ENCODE peak calls at places on chromosomes 6 and 20, in four cellular contexts. X, S, K and W are unnamed samples.

GRCh38 chr6:115618311-115618710 is 442.4 kb downstream of the FRK start:
- DNase-seq in S (no peak), X (no peak), K (no peak), W (no peak)

GRCh38 chr6:145148392-145149175 is 586.7 kb downstream of the EPM2A start:
- DNase-seq in X (peak; percentile 62), S (no peak), K (peak; percentile 1), W (no peak)

GRCh38 chr20:9235518-9235917 is 166.6 kb downstream of the PLCB4 start:
- DNase-seq in K (no peak), X (no peak), S (no peak), W (no peak)

GRCh38 chr20:40467014-40467413 is 222.0 kb downstream of the MAFB start:
- DNase-seq in X (peak; percentile 35), K (no peak), S (no peak), W (no peak)

GRCh38 chr6:2839195-2839981 is 2.3 kb downstream of the SERPINB1 start:
- DNase-seq in X (no peak), K (no peak), S (no peak), W (no peak)

GRCh38 chr6:30683980-30684338 is 2.5 kb downstream of the PPP1R18 start:
- DNase-seq in K (no peak), X (no peak), S (peak; percentile 6), W (no peak)

GRCh38 chr6:159077123-159077522 is 32.3 kb upstream of the TAGAP start:
- DNase-seq in X (no peak), K (no peak), S (no peak), W (no peak)

GRCh38 chr6:112827793-112828192 is 480.7 kb downstream of the RFPL4B start:
- DNase-seq in K (peak; percentile 62), X (no peak), S (no peak), W (no peak)

GRCh38 chr6:14728396-14729024 is 517.4 kb upstream of the JARID2 start:
- DNase-seq in S (peak; percentile 87), K (no peak), X (peak; percentile 93), W (no peak)

GRCh38 chr20:12466915-12467314 is 541.9 kb upstream of the SPTLC3 start:
- DNase-seq in S (no peak), K (no peak), X (no peak), W (no peak)

GRCh38 chr6:33117826-33118277 is 42.1 kb downstream of the HLA-DPB1 start:
- DNase-seq in K (no peak), S (no peak), X (no peak), W (no peak)

GRCh38 chr6:143176090-143177021 is 115.7 kb downstream of the AIG1 start:
- DNase-seq in S (no peak), X (no peak), K (no peak), W (no peak)

GRCh38 chr6:139519571-139520031 is 145.2 kb upstream of the CITED2 start:
- DNase-seq in X (no peak), S (peak; percentile 27), K (no peak), W (no peak)

GRCh38 chr6:5996701-5997419 is 9.9 kb downstream of the NRN1 start:
- DNase-seq in K (no peak), S (no peak), X (no peak), W (no peak)

GRCh38 chr6:96942676-96943075 is 18.1 kb downstream of the KLHL32 start:
- DNase-seq in X (no peak), K (no peak), S (no peak), W (no peak)

GRCh38 chr20:63177785-63178444 is 38.0 kb downstream of the YTHDF1 start:
- DNase-seq in K (no peak), X (no peak), S (no peak), W (no peak)

GRCh38 chr6:75546401-75546800 is 52.8 kb upstream of the FILIP1 start:
- DNase-seq in S (no peak), X (no peak), K (no peak), W (no peak)

GRCh38 chr6:87925373-87926060 is 122.1 kb upstream of the SPACA1 start:
- DNase-seq in K (peak; percentile 89), S (no peak), X (no peak), W (no peak)

GRCh38 chr20:17036546-17036945 is 190.3 kb upstream of the PCSK2 start:
- DNase-seq in K (no peak), S (no peak), X (no peak), W (no peak)

GRCh38 chr6:163259689-163260088 is 154.8 kb upstream of the QKI start:
- DNase-seq in K (no peak), S (no peak), X (no peak), W (no peak)

GRCh38 chr6:44169886-44170570 is 11.4 kb downstream of the CAPN11 start:
- DNase-seq in K (no peak), X (no peak), S (no peak), W (no peak)

GRCh38 chr6:71349976-71350615 is 61.5 kb downstream of the OGFRL1 start:
- DNase-seq in S (no peak), X (no peak), K (no peak), W (no peak)

GRCh38 chr20:34260208-34260942 is 19.2 kb downstream of the ASIP start:
- DNase-seq in S (no peak), K (no peak), X (no peak), W (no peak)

GRCh38 chr20:34256629-34257124 is 15.5 kb downstream of the ASIP start:
- DNase-seq in X (no peak), K (no peak), S (no peak), W (no peak)

GRCh38 chr20:34251619-34252018 is 10.4 kb downstream of the ASIP start:
- DNase-seq in S (no peak), X (no peak), K (no peak), W (no peak)

GRCh38 chr20:34250005-34250404 is 8.8 kb downstream of the ASIP start:
- DNase-seq in X (no peak), K (no peak), S (no peak), W (no peak)

DNA sequence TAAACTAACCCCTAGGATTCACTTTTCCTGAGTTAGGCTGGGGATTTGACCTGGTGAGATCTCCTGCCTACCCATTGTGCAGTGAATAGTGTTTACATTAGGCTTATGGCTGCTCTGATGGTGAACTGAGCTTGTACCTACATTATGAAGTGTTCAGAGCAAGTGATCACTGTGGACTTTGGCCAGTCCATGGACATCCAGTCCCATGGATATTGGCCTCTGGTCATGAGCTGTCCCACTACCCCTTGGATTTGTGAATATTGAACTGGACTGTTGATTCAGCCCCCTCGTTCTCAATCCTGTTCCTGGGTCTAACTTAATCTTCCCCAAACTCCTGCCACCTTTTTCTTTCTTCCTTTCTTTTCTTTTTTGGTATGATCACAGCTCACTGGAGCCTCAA is 13.8 kb downstream of the ASIP start:
- DNase-seq in S (no peak), K (no peak), X (no peak), W (no peak)
- TF ChIP-seq POLR2AphosphoS5 in S (no peak), K (no peak), X (no peak), W (no peak)

DNA sequence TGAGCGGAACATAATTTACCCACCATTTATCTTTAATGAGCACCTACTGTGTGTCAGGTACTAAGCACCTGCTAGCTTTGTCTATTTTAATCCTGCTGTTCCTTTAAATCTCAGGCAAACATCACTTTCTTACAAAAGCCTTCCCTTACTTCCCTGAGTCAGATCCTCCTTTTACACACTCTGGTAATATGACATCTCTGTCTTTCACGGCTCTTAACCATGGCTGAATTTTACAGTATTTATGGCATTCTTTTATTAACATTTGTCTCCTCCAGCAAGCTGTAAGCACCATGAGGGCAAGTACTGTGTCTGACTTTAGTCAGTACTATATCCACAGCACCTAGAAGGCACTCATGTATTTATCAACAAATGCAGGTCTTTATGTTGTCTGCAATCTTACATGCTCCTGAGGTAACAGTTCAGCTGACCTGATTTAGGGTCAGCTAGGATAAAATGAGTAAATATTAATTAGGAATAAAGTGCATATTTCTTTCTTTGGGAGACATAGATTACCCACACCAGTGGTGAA is 33.7 kb upstream of the HBS1L start:
- DNase-seq in K (no peak), S (no peak), X (no peak), W (no peak)
- TF ChIP-seq SPI1 in K (no peak), S (no peak), X (no peak), W (no peak)

GRCh38 chr6:73566954-73567591 is 46.2 kb upstream of the EEF1A1 start:
- DNase-seq in X (peak; percentile 70), S (no peak), K (no peak), W (no peak)
- TF ChIP-seq POLR2AphosphoS5 in X (no peak), S (no peak), K (no peak), W (no peak)

GRCh38 chr20:33915726-33916331 is 77.9 kb upstream of the RALY start:
- DNase-seq in X (no peak), S (peak; percentile 82), K (no peak), W (no peak)
- TF ChIP-seq SPI1 in X (no peak), S (no peak), K (no peak), W (no peak)

DNA sequence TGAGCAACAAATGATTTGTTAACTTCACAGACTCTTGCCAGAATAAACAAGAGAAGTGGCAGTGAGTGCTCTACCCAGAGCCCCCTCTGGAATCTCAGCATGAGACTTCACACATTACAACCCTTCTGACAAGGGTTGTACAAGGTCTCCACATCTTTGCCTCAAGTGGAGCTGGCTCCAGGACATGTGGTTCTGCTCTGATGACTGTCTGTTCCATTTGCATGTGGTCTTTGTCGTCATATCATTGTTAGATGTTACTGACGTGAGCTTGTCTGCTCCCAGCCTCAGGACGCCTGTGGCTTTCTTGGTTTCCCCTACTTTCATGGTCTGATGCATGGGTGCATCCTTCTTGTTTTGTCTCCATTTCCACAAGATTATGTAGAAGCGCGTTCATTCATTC is 115.0 kb downstream of the SLC24A3 start:
- DNase-seq in K (no peak), S (no peak), X (no peak), W (no peak)
- TF ChIP-seq POLR2AphosphoS5 in K (no peak), S (no peak), X (no peak), W (no peak)

DNA sequence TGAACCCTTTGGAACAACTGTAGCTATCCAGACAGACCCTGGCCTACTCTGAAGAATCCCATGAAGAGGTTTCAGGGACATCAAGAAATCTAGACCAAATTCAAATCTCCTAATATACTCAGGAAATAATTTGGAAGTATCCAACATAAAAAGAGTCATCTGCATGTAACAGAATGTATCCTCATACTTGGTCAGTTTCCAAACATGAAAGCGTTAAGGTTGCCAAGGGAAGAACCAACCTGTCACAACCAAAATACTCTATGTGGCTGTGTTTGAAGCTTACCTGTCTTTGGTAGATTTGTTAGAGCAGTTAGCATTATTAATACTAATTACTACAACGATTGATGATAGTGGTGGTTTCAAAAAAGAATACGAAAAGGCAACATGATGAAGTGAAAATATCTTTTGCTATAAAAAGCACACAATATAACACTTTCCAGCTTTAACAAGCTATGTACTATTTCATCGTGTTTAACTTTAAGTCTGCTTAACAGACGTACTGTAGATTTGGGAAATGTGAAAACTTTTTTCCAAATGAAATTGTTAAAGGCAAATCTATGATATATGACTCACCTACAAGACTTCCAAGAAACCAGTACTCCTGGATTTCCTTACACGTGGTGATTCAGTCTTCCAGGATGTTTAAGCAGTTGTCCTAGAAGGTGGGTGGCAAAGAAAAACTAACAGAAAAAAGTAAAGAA is 46.6 kb upstream of the ENPP1 start:
- DNase-seq in S (no peak), K (no peak), X (no peak), W (no peak)
- TF ChIP-seq SPI1 in S (no peak), K (no peak), X (no peak), W (no peak)